ENCODE peak calls at places on chromosome 13, in eight cellular contexts. A, S, K, I, C, P, D and J are unnamed samples.

GRCh38 chr13:100542546-100543156 is 45.9 kb downstream of the GGACT start:
- DNase-seq in K (no peak), P (peak), S (no peak), I (no peak), C (peak), D (no peak), A (no peak), J (no peak)

GRCh38 chr13:21297452-21297851 is 121.0 kb downstream of the MRPL57 start:
- DNase-seq in I (no peak), C (no peak), K (no peak), D (no peak), A (no peak), P (no peak), S (no peak), J (no peak)

GRCh38 chr13:37956536-37956935 is 87.0 kb upstream of the TRPC4 start:
- DNase-seq in K (no peak), C (peak), S (no peak), P (no peak), I (no peak), D (no peak), A (no peak), J (no peak)

GRCh38 chr13:32669030-32669646 is 82.9 kb downstream of the PDS5B start:
- DNase-seq in P (peak), A (peak), K (no peak), S (no peak), C (peak), D (no peak), I (no peak), J (no peak)

GRCh38 chr13:44726214-44726613 is 150.1 kb upstream of the TSC22D1 start:
- DNase-seq in P (peak), C (peak), A (no peak), I (no peak), S (no peak), K (no peak), D (no peak), J (no peak)

GRCh38 chr13:26604784-26605183 is 47.3 kb downstream of the WASF3 start:
- DNase-seq in I (no peak), C (no peak), P (no peak), S (no peak), A (no peak), D (no peak), K (no peak), J (no peak)

GRCh38 chr13:94435604-94436226 is 43.8 kb downstream of the DCT start:
- DNase-seq in S (no peak), C (peak), A (peak), K (peak), I (no peak), D (no peak), P (peak), J (no peak)

GRCh38 chr13:40876020-40876738 is 86.8 kb downstream of the SLC25A15 start:
- DNase-seq in P (no peak), I (no peak), K (no peak), C (peak), S (no peak), A (no peak), D (no peak), J (no peak)

GRCh38 chr13:112532837-112533745 is 54.9 kb downstream of the TUBGCP3 start:
- DNase-seq in K (no peak), D (no peak), P (no peak), I (no peak), S (no peak), C (no peak), A (no peak), J (no peak)

GRCh38 chr13:41064493-41064892 is 3.2 kb downstream of the WBP4 start:
- DNase-seq in A (no peak), P (no peak), C (peak), K (no peak), D (no peak), S (no peak), I (no peak), J (no peak)

GRCh38 chr13:40189426-40189825 is 477.0 kb downstream of the FOXO1 start:
- DNase-seq in S (no peak), P (no peak), A (no peak), I (no peak), D (no peak), C (no peak), K (no peak), J (no peak)

GRCh38 chr13:50805805-50806204 is 37.7 kb downstream of the DLEU7 start:
- DNase-seq in C (peak), A (no peak), I (no peak), K (no peak), S (no peak), P (no peak), D (no peak), J (no peak)

GRCh38 chr13:83883061-83883523 is 818 bp upstream of the SLITRK1 start:
- DNase-seq in D (no peak), P (no peak), I (no peak), K (peak), S (no peak), A (peak), C (no peak), J (no peak)

GRCh38 chr13:109998808-109999528 is 212.6 kb upstream of the IRS2 start:
- DNase-seq in D (no peak), P (peak), K (no peak), C (peak), A (no peak), S (no peak), I (no peak), J (no peak)

GRCh38 chr13:67045357-67045756 is 184.8 kb downstream of the PCDH9 start:
- DNase-seq in I (no peak), A (no peak), D (no peak), C (no peak), K (no peak), S (no peak), P (no peak), J (no peak)

GRCh38 chr13:28448959-28449358 is 46.0 kb downstream of the FLT1 start:
- DNase-seq in P (no peak), I (no peak), D (no peak), A (no peak), K (no peak), C (no peak), S (no peak), J (no peak)

GRCh38 chr13:100197591-100198365 is 108.9 kb downstream of the PCCA start:
- DNase-seq in C (peak), S (no peak), K (no peak), D (no peak), A (no peak), P (no peak), I (no peak), J (no peak)

GRCh38 chr13:114027046-114027760 is 53.3 kb upstream of the C13orf46 start:
- DNase-seq in D (no peak), I (no peak), C (no peak), S (no peak), P (peak), A (no peak), K (no peak), J (no peak)

GRCh38 chr13:112343591-112343990 is 32.6 kb upstream of the SPACA7 start:
- DNase-seq in K (no peak), P (no peak), A (no peak), I (no peak), S (no peak), D (no peak), C (no peak), J (no peak)

GRCh38 chr13:49669735-49670309 is 21.5 kb downstream of the EBPL start:
- DNase-seq in D (no peak), A (peak), C (peak), P (peak), S (no peak), K (peak), I (no peak), J (no peak)

GRCh38 chr13:111461445-111462149 is 141.2 kb downstream of the TEX29 start:
- DNase-seq in S (no peak), D (no peak), I (no peak), C (no peak), P (no peak), K (no peak), A (no peak), J (no peak)

GRCh38 chr13:96238861-96239260 is 149.0 kb downstream of the HS6ST3 start:
- DNase-seq in C (peak), K (no peak), I (no peak), D (no peak), S (no peak), P (no peak), A (no peak), J (no peak)

GRCh38 chr13:62358646-62358932 is 942.9 kb upstream of the PCDH20 start:
- DNase-seq in K (no peak), P (no peak), C (no peak), S (no peak), D (no peak), I (no peak), A (no peak), J (no peak)

GRCh38 chr13:108755084-108755483 is 125.7 kb downstream of the MYO16 start:
- DNase-seq in S (no peak), K (no peak), I (no peak), P (no peak), D (no peak), C (no peak), A (no peak), J (no peak)

GRCh38 chr13:49791753-49792549 is 531 bp downstream of the KPNA3 start:
- DNase-seq in S (peak), I (peak), A (no peak), K (peak), C (peak), D (peak), P (no peak), J (peak)

GRCh38 chr13:71320452-71320851 is 546.6 kb downstream of the DACH1 start:
- DNase-seq in K (no peak), S (no peak), I (no peak), C (peak), D (no peak), A (no peak), P (no peak), J (no peak)

GRCh38 chr13:44930907-44931676 is 58.2 kb downstream of the NUFIP1 start:
- DNase-seq in K (peak), C (peak), S (no peak), A (no peak), P (no peak), I (no peak), D (no peak), J (no peak)

GRCh38 chr13:76641056-76641455 is 245.1 kb downstream of the KCTD12 start:
- DNase-seq in P (peak), K (no peak), D (no peak), A (no peak), S (no peak), C (no peak), I (no peak), J (no peak)

GRCh38 chr13:31885994-31886393 is 145.6 kb upstream of the FRY start:
- DNase-seq in S (no peak), D (no peak), C (no peak), P (no peak), K (peak), A (peak), I (no peak), J (no peak)

GRCh38 chr13:111937763-111938375 is 129.1 kb upstream of the SOX1 start:
- DNase-seq in K (peak), S (no peak), A (no peak), P (no peak), D (no peak), I (no peak), C (peak), J (no peak)

GRCh38 chr13:91567485-91568207 is 169.2 kb downstream of the GPC5 start:
- DNase-seq in C (no peak), P (no peak), D (no peak), K (no peak), S (no peak), I (no peak), A (no peak), J (no peak)

GRCh38 chr13:73200432-73200831 is 141.6 kb downstream of the KLF5 start:
- DNase-seq in S (no peak), A (no peak), D (no peak), I (no peak), C (peak), P (no peak), K (no peak), J (no peak)

GRCh38 chr13:34076943-34077703 is 259.2 kb downstream of the RFC3 start:
- DNase-seq in C (peak), D (no peak), I (no peak), P (peak), K (peak), S (no peak), A (peak), J (no peak)

GRCh38 chr13:110737555-110737954 is 24.1 kb downstream of the ING1 start:
- DNase-seq in S (no peak), K (no peak), C (no peak), I (no peak), A (no peak), P (no peak), D (no peak), J (no peak)

GRCh38 chr13:31790992-31791391 is 51.7 kb downstream of the RXFP2 start:
- DNase-seq in I (no peak), K (no peak), A (no peak), S (no peak), D (no peak), P (no peak), C (no peak), J (no peak)

GRCh38 chr13:112819111-112819510 is 129.3 kb downstream of the ATP11A start:
- DNase-seq in I (no peak), K (no peak), P (no peak), D (no peak), S (no peak), C (no peak), A (no peak), J (no peak)

GRCh38 chr13:113774177-113775107 is 15.4 kb downstream of the TMEM255B start:
- DNase-seq in D (no peak), A (no peak), K (no peak), S (no peak), P (no peak), I (no peak), C (peak), J (no peak)